ENCODE peak calls at places on chromosome 19, in six cellular contexts. Q, O, J, P, H and N are unnamed samples.

GRCh38 chr19:7478173-7478842 is 10.5 kb downstream of the PEX11G start:
- DNase-seq in Q (no peak), J (no peak), O (no peak), H (no peak), P (no peak), N (no peak)

GRCh38 chr19:14718522-14719113 is 28.8 kb downstream of the ZNF333 start:
- DNase-seq in H (no peak), O (no peak), J (no peak), P (no peak), Q (no peak), N (no peak)

GRCh38 chr19:49639401-49640112 is 386 bp downstream of the RRAS start:
- DNase-seq in H (no peak), P (no peak), O (no peak), J (no peak), Q (no peak), N (no peak)

GRCh38 chr19:7869910-7870511 is 4.2 kb downstream of the PRR36 start:
- DNase-seq in J (peak; percentile 33), P (peak; percentile 78), O (no peak), Q (peak; percentile 45), H (peak; percentile 46), N (peak; percentile 73)

GRCh38 chr19:6260912-6261636 is 18.7 kb downstream of the MLLT1 start:
- DNase-seq in P (peak; percentile 48), Q (no peak), H (peak; percentile 34), J (no peak), O (no peak), N (no peak)

GRCh38 chr19:35708391-35708790 is 4.0 kb downstream of the ZBTB32 start:
- DNase-seq in O (no peak), P (no peak), Q (no peak), J (no peak), H (no peak), N (no peak)

GRCh38 chr19:8654591-8655339 is 24.3 kb downstream of the NFILZ start:
- DNase-seq in O (peak; percentile 77), Q (peak; percentile 61), J (peak; percentile 58), H (peak; percentile 41), P (peak; percentile 78), N (peak; percentile 64)

GRCh38 chr19:47497821-47498520 is 14.0 kb upstream of the KPTN start:
- DNase-seq in J (no peak), Q (no peak), P (no peak), O (no peak), H (no peak), N (no peak)

GRCh38 chr19:49282184-49282583 is 42.8 kb downstream of the SLC6A16 start:
- DNase-seq in O (no peak), J (no peak), P (no peak), H (no peak), Q (no peak), N (no peak)

GRCh38 chr19:33686687-33687541 is 65.2 kb downstream of the CHST8 start:
- DNase-seq in O (no peak), P (no peak), J (no peak), Q (no peak), H (no peak), N (no peak)

GRCh38 chr19:5579286-5579685 is 11.5 kb upstream of the TINCR start:
- DNase-seq in Q (no peak), H (no peak), O (no peak), P (no peak), J (no peak), N (no peak)

GRCh38 chr19:49829721-49830120 is 11.6 kb downstream of the MED25 start:
- DNase-seq in H (no peak), P (no peak), O (no peak), Q (no peak), J (no peak), N (no peak)

GRCh38 chr19:19155495-19156219 is 14.4 kb downstream of the MEF2B start:
- DNase-seq in H (no peak), P (no peak), O (peak; percentile 79), Q (no peak), J (no peak), N (no peak)